ENCODE peak calls at places on chromosomes 12 and 14, in five cellular contexts. One of them, this sample, is unnamed.

GRCh38 chr14:65637780-65638179 is 225.2 kb downstream of the FUT8 start:
- DNase-seq in ascending aorta: no peak
- DNase-seq in pancreas: no peak
- DNase-seq in Peyer's patch: no peak
- DNase-seq in stomach: no peak
- DNase-seq in this sample: peak; percentile 44

GRCh38 chr12:31003861-31004640 is 69.6 kb upstream of the DDX11 start:
- DNase-seq in ascending aorta: no peak
- DNase-seq in Peyer's patch: peak; percentile 19
- DNase-seq in pancreas: no peak
- DNase-seq in stomach: no peak
- DNase-seq in this sample: no peak

GRCh38 chr12:47414511-47414910 is 291.3 kb downstream of the RPAP3 start:
- DNase-seq in stomach: no peak
- DNase-seq in ascending aorta: no peak
- DNase-seq in Peyer's patch: no peak
- DNase-seq in pancreas: no peak
- DNase-seq in this sample: no peak

GRCh38 chr12:47744005-47744651 is 14.6 kb downstream of the RAPGEF3 start:
- DNase-seq in Peyer's patch: peak; percentile 78
- DNase-seq in pancreas: peak; percentile 72
- DNase-seq in ascending aorta: no peak
- DNase-seq in stomach: peak; percentile 83
- DNase-seq in this sample: peak; percentile 60

GRCh38 chr14:38505221-38506095 is 249.6 kb upstream of the CLEC14A start:
- DNase-seq in stomach: no peak
- DNase-seq in Peyer's patch: no peak
- DNase-seq in pancreas: no peak
- DNase-seq in ascending aorta: no peak
- DNase-seq in this sample: no peak

GRCh38 chr14:102819790-102820330 is 42.6 kb downstream of the TRAF3 start:
- DNase-seq in stomach: no peak
- DNase-seq in Peyer's patch: no peak
- DNase-seq in pancreas: no peak
- DNase-seq in ascending aorta: no peak
- DNase-seq in this sample: no peak

GRCh38 chr12:63929426-63929825 is 84.9 kb downstream of the SRGAP1 start:
- DNase-seq in ascending aorta: no peak
- DNase-seq in pancreas: no peak
- DNase-seq in Peyer's patch: no peak
- DNase-seq in stomach: no peak
- DNase-seq in this sample: no peak

GRCh38 chr14:55131782-55132181 is 2.7 kb downstream of the LGALS3 start:
- DNase-seq in stomach: no peak
- DNase-seq in ascending aorta: no peak
- DNase-seq in pancreas: no peak
- DNase-seq in Peyer's patch: no peak
- DNase-seq in this sample: no peak

GRCh38 chr12:11497995-11498394 is 102.6 kb upstream of the PRB2 start:
- DNase-seq in pancreas: no peak
- DNase-seq in Peyer's patch: no peak
- DNase-seq in stomach: no peak
- DNase-seq in ascending aorta: no peak
- DNase-seq in this sample: no peak

GRCh38 chr12:47218191-47218654 is 138.5 kb upstream of the AMIGO2 start:
- DNase-seq in ascending aorta: no peak
- DNase-seq in stomach: no peak
- DNase-seq in pancreas: no peak
- DNase-seq in Peyer's patch: no peak
- DNase-seq in this sample: no peak

GRCh38 chr14:24670594-24670993 is 36.6 kb upstream of the GZMB start:
- DNase-seq in pancreas: no peak
- DNase-seq in ascending aorta: no peak
- DNase-seq in stomach: no peak
- DNase-seq in Peyer's patch: no peak
- DNase-seq in this sample: no peak

GRCh38 chr14:54730156-54730961 is 163.4 kb downstream of the SAMD4A start:
- DNase-seq in pancreas: no peak
- DNase-seq in stomach: no peak
- DNase-seq in ascending aorta: no peak
- DNase-seq in Peyer's patch: no peak
- DNase-seq in this sample: no peak

GRCh38 chr14:66405158-66405557 is 81.0 kb upstream of the CCDC196 start:
- DNase-seq in ascending aorta: no peak
- DNase-seq in stomach: no peak
- DNase-seq in pancreas: no peak
- DNase-seq in Peyer's patch: no peak
- DNase-seq in this sample: no peak

GRCh38 chr12:12327802-12328201 is 22.2 kb downstream of the MANSC1 start:
- DNase-seq in Peyer's patch: no peak
- DNase-seq in stomach: no peak
- DNase-seq in pancreas: no peak
- DNase-seq in ascending aorta: no peak
- DNase-seq in this sample: peak; percentile 61

GRCh38 chr14:72128629-72129028 is 196.4 kb downstream of the RGS6 start:
- DNase-seq in pancreas: no peak
- DNase-seq in Peyer's patch: no peak
- DNase-seq in stomach: no peak
- DNase-seq in ascending aorta: no peak
- DNase-seq in this sample: peak; percentile 22

GRCh38 chr12:32444895-32445294 is 45.5 kb downstream of the FGD4 start:
- DNase-seq in pancreas: peak; percentile 17
- DNase-seq in ascending aorta: no peak
- DNase-seq in stomach: no peak
- DNase-seq in Peyer's patch: no peak
- DNase-seq in this sample: no peak

GRCh38 chr12:74820324-74820723 is 282.7 kb downstream of the ATXN7L3B start:
- DNase-seq in stomach: no peak
- DNase-seq in pancreas: no peak
- DNase-seq in ascending aorta: no peak
- DNase-seq in Peyer's patch: no peak
- DNase-seq in this sample: no peak

GRCh38 chr12:130970908-130971233 is 17.2 kb downstream of the ADGRD1 start:
- DNase-seq in stomach: no peak
- DNase-seq in pancreas: no peak
- DNase-seq in ascending aorta: no peak
- DNase-seq in Peyer's patch: no peak
- DNase-seq in this sample: no peak

GRCh38 chr12:105967038-105967776 is 171.5 kb downstream of the NUAK1 start:
- DNase-seq in stomach: no peak
- DNase-seq in ascending aorta: no peak
- DNase-seq in Peyer's patch: no peak
- DNase-seq in pancreas: no peak
- DNase-seq in this sample: no peak

GRCh38 chr12:82351390-82351789 is 6.8 kb downstream of the CCDC59 start:
- DNase-seq in ascending aorta: no peak
- DNase-seq in Peyer's patch: no peak
- DNase-seq in pancreas: no peak
- DNase-seq in stomach: no peak
- DNase-seq in this sample: no peak

GRCh38 chr12:43004908-43005307 is 415.4 kb upstream of the PRICKLE1 start:
- DNase-seq in stomach: no peak
- DNase-seq in pancreas: no peak
- DNase-seq in Peyer's patch: no peak
- DNase-seq in ascending aorta: no peak
- DNase-seq in this sample: no peak

GRCh38 chr14:101473795-101474562 is 87.3 kb upstream of the DIO3 start:
- DNase-seq in ascending aorta: peak; percentile 43
- DNase-seq in Peyer's patch: peak; percentile 37
- DNase-seq in pancreas: no peak
- DNase-seq in stomach: peak; percentile 8
- DNase-seq in this sample: no peak

GRCh38 chr14:28671425-28671824 is 95.2 kb upstream of the FOXG1 start:
- DNase-seq in pancreas: no peak
- DNase-seq in ascending aorta: no peak
- DNase-seq in Peyer's patch: no peak
- DNase-seq in stomach: no peak
- DNase-seq in this sample: no peak

GRCh38 chr14:100528962-100529560 is 58.2 kb downstream of the BEGAIN start:
- DNase-seq in stomach: peak; percentile 24
- DNase-seq in pancreas: no peak
- DNase-seq in ascending aorta: no peak
- DNase-seq in Peyer's patch: no peak
- DNase-seq in this sample: no peak

GRCh38 chr12:115000038-115000437 is 316.1 kb upstream of the TBX3 start:
- DNase-seq in ascending aorta: no peak
- DNase-seq in Peyer's patch: no peak
- DNase-seq in pancreas: no peak
- DNase-seq in stomach: no peak
- DNase-seq in this sample: no peak

GRCh38 chr12:48813464-48814312 is 4.6 kb upstream of the CACNB3 start:
- DNase-seq in Peyer's patch: no peak
- DNase-seq in pancreas: no peak
- DNase-seq in stomach: no peak
- DNase-seq in ascending aorta: no peak
- DNase-seq in this sample: no peak

GRCh38 chr14:68891851-68892660 is 87.0 kb downstream of the ACTN1 start:
- DNase-seq in pancreas: no peak
- DNase-seq in stomach: no peak
- DNase-seq in ascending aorta: no peak
- DNase-seq in Peyer's patch: peak; percentile 37
- DNase-seq in this sample: no peak

GRCh38 chr14:58752782-58753181 is 115.0 kb downstream of the DACT1 start:
- DNase-seq in Peyer's patch: peak; percentile 89
- DNase-seq in stomach: peak; percentile 90
- DNase-seq in ascending aorta: peak; percentile 90
- DNase-seq in pancreas: peak; percentile 82
- DNase-seq in this sample: no peak

GRCh38 chr12:82688619-82689018 is 1.9 kb downstream of the TMTC2 start:
- DNase-seq in Peyer's patch: no peak
- DNase-seq in pancreas: no peak
- DNase-seq in stomach: no peak
- DNase-seq in ascending aorta: no peak
- DNase-seq in this sample: no peak

GRCh38 chr12:65892905-65893304 is 68.6 kb downstream of the HMGA2 start:
- DNase-seq in pancreas: no peak
- DNase-seq in stomach: no peak
- DNase-seq in ascending aorta: no peak
- DNase-seq in Peyer's patch: no peak
- DNase-seq in this sample: no peak

GRCh38 chr14:22380511-22381455 is 208.2 kb downstream of the DAD1 start:
- DNase-seq in Peyer's patch: no peak
- DNase-seq in ascending aorta: no peak
- DNase-seq in stomach: no peak
- DNase-seq in pancreas: no peak
- DNase-seq in this sample: no peak

GRCh38 chr12:95203477-95203843 is 13.8 kb downstream of the FGD6 start:
- DNase-seq in pancreas: no peak
- DNase-seq in stomach: no peak
- DNase-seq in Peyer's patch: no peak
- DNase-seq in ascending aorta: no peak
- DNase-seq in this sample: no peak

GRCh38 chr14:51954657-51955056 is 34.7 kb upstream of the RTRAF start:
- DNase-seq in ascending aorta: no peak
- DNase-seq in stomach: no peak
- DNase-seq in pancreas: no peak
- DNase-seq in Peyer's patch: no peak
- DNase-seq in this sample: no peak

GRCh38 chr14:70856851-70857498 is 47.7 kb upstream of the MAP3K9 start:
- DNase-seq in Peyer's patch: no peak
- DNase-seq in ascending aorta: no peak
- DNase-seq in stomach: no peak
- DNase-seq in pancreas: no peak
- DNase-seq in this sample: no peak

GRCh38 chr14:60573943-60574496 is 65.1 kb downstream of the SIX6 start:
- DNase-seq in pancreas: no peak
- DNase-seq in stomach: no peak
- DNase-seq in Peyer's patch: no peak
- DNase-seq in ascending aorta: no peak
- DNase-seq in this sample: no peak

GRCh38 chr12:113239288-113239771 is 18.1 kb downstream of the TPCN1 start:
- DNase-seq in ascending aorta: peak; percentile 81
- DNase-seq in pancreas: peak; percentile 1
- DNase-seq in stomach: no peak
- DNase-seq in Peyer's patch: no peak
- DNase-seq in this sample: no peak

GRCh38 chr12:129394416-129394815 is 509.4 kb downstream of the TMEM132D start:
- DNase-seq in stomach: no peak
- DNase-seq in Peyer's patch: no peak
- DNase-seq in ascending aorta: no peak
- DNase-seq in pancreas: no peak
- DNase-seq in this sample: no peak

GRCh38 chr12:124543052-124543590 is 24.3 kb downstream of the NCOR2 start:
- DNase-seq in ascending aorta: no peak
- DNase-seq in stomach: no peak
- DNase-seq in Peyer's patch: no peak
- DNase-seq in pancreas: no peak
- DNase-seq in this sample: no peak

GRCh38 chr14:104676130-104676693 is 13.2 kb upstream of the INF2 start:
- DNase-seq in pancreas: no peak
- DNase-seq in Peyer's patch: peak; percentile 47
- DNase-seq in ascending aorta: peak; percentile 61
- DNase-seq in stomach: no peak
- DNase-seq in this sample: no peak
- H3K4me1 ChIP-seq in pancreas: peaks cover 23% of the 10 kb centered on the region
- H3K4me1 ChIP-seq in Peyer's patch: peaks cover 20% of the 10 kb centered on the region
- H3K4me1 ChIP-seq in ascending aorta: peaks cover 37% of the 10 kb centered on the region
- H3K4me1 ChIP-seq in stomach: peaks cover 44% of the 10 kb centered on the region
- H3K4me1 ChIP-seq in this sample: peaks cover 20% of the 10 kb centered on the region

GRCh38 chr12:55929306-55929791 is 1.6 kb upstream of the DGKA start:
- DNase-seq in Peyer's patch: no peak
- DNase-seq in ascending aorta: no peak
- DNase-seq in pancreas: no peak
- DNase-seq in stomach: peak; percentile 52
- DNase-seq in this sample: peak; percentile 98
- H3K4me3 ChIP-seq in Peyer's patch: peak overlapping the region; percentile 77
- H3K4me3 ChIP-seq in ascending aorta: no peak overlapping the region
- H3K4me3 ChIP-seq in pancreas: no peak overlapping the region
- H3K4me3 ChIP-seq in stomach: no peak overlapping the region
- H3K4me3 ChIP-seq in this sample: peak overlapping the region; percentile 94

GRCh38 chr12:119775246-119775895 is 101.7 kb downstream of the CIT start:
- DNase-seq in ascending aorta: no peak
- DNase-seq in Peyer's patch: no peak
- DNase-seq in pancreas: no peak
- DNase-seq in stomach: no peak
- DNase-seq in this sample: no peak
- H3K9me3 ChIP-seq in ascending aorta: no peaks in the 10 kb centered on the region
- H3K9me3 ChIP-seq in Peyer's patch: no peaks in the 10 kb centered on the region
- H3K9me3 ChIP-seq in pancreas: no peaks in the 10 kb centered on the region
- H3K9me3 ChIP-seq in stomach: no peaks in the 10 kb centered on the region
- H3K9me3 ChIP-seq in this sample: no peaks in the 10 kb centered on the region

GRCh38 chr14:50343424-50343823 is 31.3 kb downstream of the DMAC2L start:
- DNase-seq in Peyer's patch: no peak
- DNase-seq in stomach: no peak
- DNase-seq in pancreas: no peak
- DNase-seq in ascending aorta: no peak
- DNase-seq in this sample: no peak

GRCh38 chr14:50340945-50341344 is 28.8 kb downstream of the DMAC2L start:
- DNase-seq in Peyer's patch: no peak
- DNase-seq in ascending aorta: no peak
- DNase-seq in pancreas: no peak
- DNase-seq in stomach: no peak
- DNase-seq in this sample: no peak

GRCh38 chr14:50340045-50340444 is 27.9 kb downstream of the DMAC2L start:
- DNase-seq in ascending aorta: no peak
- DNase-seq in pancreas: no peak
- DNase-seq in Peyer's patch: no peak
- DNase-seq in stomach: no peak
- DNase-seq in this sample: no peak

GRCh38 chr14:50344116-50344775 is 32.1 kb downstream of the DMAC2L start:
- DNase-seq in ascending aorta: no peak
- DNase-seq in Peyer's patch: no peak
- DNase-seq in pancreas: no peak
- DNase-seq in stomach: no peak
- DNase-seq in this sample: no peak

GRCh38 chr14:50342211-50343080 is 30.3 kb downstream of the DMAC2L start:
- DNase-seq in pancreas: peak; percentile 30
- DNase-seq in Peyer's patch: no peak
- DNase-seq in ascending aorta: no peak
- DNase-seq in stomach: no peak
- DNase-seq in this sample: no peak
- H3K4me1 ChIP-seq in pancreas: peaks cover 3% of the 10 kb centered on the region
- H3K4me1 ChIP-seq in Peyer's patch: no peaks in the 10 kb centered on the region
- H3K4me1 ChIP-seq in ascending aorta: no peaks in the 10 kb centered on the region
- H3K4me1 ChIP-seq in stomach: no peaks in the 10 kb centered on the region
- H3K4me1 ChIP-seq in this sample: no peaks in the 10 kb centered on the region